ENCODE peak calls at places on chromosome X, in seven cellular contexts. T, Q, Z, U, V, L and R are unnamed samples.

GRCh38 chrX:123859409-123859827 is 435 bp upstream of the XIAP start:
- DNase-seq in L (no peak), Q (no peak), V (peak; percentile 81), Z (no peak), T (no peak), U (no peak), R (peak; percentile 80)

GRCh38 chrX:32524385-32524784 is 687.0 kb downstream of the DMD start:
- DNase-seq in L (no peak), Z (no peak), Q (no peak), T (no peak), U (no peak), V (no peak), R (no peak)

GRCh38 chrX:47597222-47597621 is 15.0 kb downstream of the TIMP1 start:
- DNase-seq in Z (no peak), Q (no peak), U (no peak), V (no peak), L (no peak), T (no peak), R (no peak)

GRCh38 chrX:108224727-108225455 is 133.3 kb downstream of the ATG4A start:
- DNase-seq in V (no peak), U (peak; percentile 38), Q (no peak), L (no peak), Z (peak; percentile 12), T (no peak), R (peak; percentile 5)

GRCh38 chrX:115958687-115959359 is 211.7 kb upstream of the AGTR2 start:
- DNase-seq in L (no peak), U (no peak), Q (no peak), T (no peak), Z (no peak), V (no peak), R (no peak)

GRCh38 chrX:18899796-18900380 is 84.0 kb downstream of the PHKA2 start:
- DNase-seq in L (no peak), T (no peak), V (no peak), Z (no peak), U (peak; percentile 58), Q (no peak), R (no peak)

GRCh38 chrX:130216312-130216711 is 44.5 kb downstream of the RAB33A start:
- DNase-seq in L (no peak), Q (no peak), Z (no peak), U (no peak), T (no peak), V (no peak), R (no peak)

GRCh38 chrX:97743014-97743413 is 859.3 kb downstream of the RPA4 start:
- DNase-seq in V (no peak), L (no peak), T (no peak), Q (no peak), Z (no peak), U (peak; percentile 0), R (no peak)

GRCh38 chrX:142804085-142804484 is 221.6 kb upstream of the SPANXN4 start:
- DNase-seq in U (peak; percentile 10), Z (no peak), T (no peak), Q (no peak), V (no peak), L (no peak), R (no peak)

GRCh38 chrX:113759422-113759821 is 824.5 kb upstream of the HTR2C start:
- DNase-seq in Z (no peak), L (no peak), U (no peak), T (no peak), Q (no peak), V (no peak), R (no peak)

GRCh38 chrX:72100051-72100755 is 31.5 kb downstream of the RTL5 start:
- DNase-seq in V (no peak), Q (no peak), U (no peak), T (no peak), Z (no peak), L (no peak), R (no peak)

GRCh38 chrX:13747836-13748235 is 13.3 kb downstream of the OFD1 start:
- DNase-seq in Z (peak; percentile 57), U (peak; percentile 56), Q (no peak), T (peak; percentile 27), V (peak; percentile 62), L (no peak), R (peak; percentile 30)

GRCh38 chrX:45208121-45208856 is 7.6 kb upstream of the DIPK2B start:
- DNase-seq in T (no peak), V (no peak), L (no peak), Z (no peak), U (no peak), Q (no peak), R (no peak)

GRCh38 chrX:103586314-103586646 is 965 bp downstream of the TCEAL4 start:
- DNase-seq in Q (peak; percentile 62), U (no peak), V (peak; percentile 50), L (peak; percentile 40), Z (peak; percentile 5), T (no peak), R (no peak)

GRCh38 chrX:48794993-48795501 is 6.8 kb upstream of the HDAC6 start:
- DNase-seq in T (no peak), U (peak; percentile 38), Z (no peak), Q (peak; percentile 81), V (no peak), L (peak; percentile 72), R (no peak)

GRCh38 chrX:153732406-153732805 is 7.8 kb downstream of the ABCD1 start:
- DNase-seq in L (no peak), U (no peak), T (no peak), Z (no peak), V (no peak), Q (no peak), R (no peak)

GRCh38 chrX:153735274-153735673 is 10.6 kb downstream of the ABCD1 start:
- DNase-seq in Q (no peak), L (no peak), Z (no peak), U (no peak), V (no peak), T (no peak), R (no peak)

GRCh38 chrX:153734871-153735270 is 10.2 kb downstream of the ABCD1 start:
- DNase-seq in Q (no peak), L (no peak), Z (no peak), U (no peak), T (no peak), V (no peak), R (no peak)

GRCh38 chrX:153731845-153732215 is 7.2 kb downstream of the ABCD1 start:
- DNase-seq in Q (no peak), U (no peak), Z (no peak), V (no peak), L (no peak), T (no peak), R (no peak)

GRCh38 chrX:153733651-153734240 is 9.1 kb downstream of the ABCD1 start:
- DNase-seq in L (no peak), Q (no peak), Z (no peak), V (no peak), T (no peak), U (no peak), R (no peak)
- H3K4me1 ChIP-seq in L (no peaks in the 10 kb centered on the region), Q (no peaks in the 10 kb centered on the region), Z (peaks cover 5% of the 10 kb centered on the region), V (no peaks in the 10 kb centered on the region), T (no peaks in the 10 kb centered on the region), U (no peaks in the 10 kb centered on the region), R (no peaks in the 10 kb centered on the region)

DNA sequence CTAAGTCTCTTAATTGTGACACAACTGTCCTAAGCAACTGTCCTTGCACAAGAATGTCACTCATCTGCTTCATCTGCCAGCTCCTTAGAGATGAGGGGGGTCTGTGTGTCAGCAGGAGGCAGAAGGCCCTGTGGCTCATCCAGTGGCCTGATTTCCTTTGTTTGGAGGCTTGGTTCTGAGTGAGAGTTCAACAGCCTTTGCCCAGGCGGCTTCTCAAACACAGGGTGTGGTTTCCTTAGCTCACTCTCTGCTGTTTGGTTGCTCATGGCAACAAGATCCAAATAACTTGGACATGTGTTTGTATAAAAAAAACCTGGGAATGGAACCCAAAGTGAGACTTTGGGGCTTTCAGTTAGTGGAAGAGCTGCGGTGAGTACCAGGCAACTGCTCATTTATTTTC is 46.6 kb downstream of the MAP7D3 start:
- DNase-seq in Q (no peak), U (peak; percentile 61), V (no peak), Z (no peak), T (no peak), L (peak; percentile 57), R (no peak)
- H3K4me1 ChIP-seq in Q (peaks cover 27% of the 10 kb centered on the region), U (peaks cover 40% of the 10 kb centered on the region), V (peaks cover 3% of the 10 kb centered on the region), Z (no peaks in the 10 kb centered on the region), T (peaks cover 11% of the 10 kb centered on the region), L (peaks cover 48% of the 10 kb centered on the region), R (peaks cover 71% of the 10 kb centered on the region)

GRCh38 chrX:132482632-132483031 is 6.2 kb downstream of the MBNL3 start:
- DNase-seq in U (no peak), T (no peak), L (no peak), Q (no peak), Z (no peak), V (no peak), R (no peak)
- H3K4me1 ChIP-seq in U (no peaks in the 10 kb centered on the region), T (peaks cover 53% of the 10 kb centered on the region), L (peaks cover 30% of the 10 kb centered on the region), Q (peaks cover 7% of the 10 kb centered on the region), Z (peaks cover 66% of the 10 kb centered on the region), V (no peaks in the 10 kb centered on the region), R (no peaks in the 10 kb centered on the region)

GRCh38 chrX:30533261-30533660 is 44.3 kb downstream of the TASL start:
- DNase-seq in U (no peak), L (no peak), Q (no peak), T (no peak), Z (no peak), V (no peak), R (no peak)
- H3K4me1 ChIP-seq in U (no peaks in the 10 kb centered on the region), L (no peaks in the 10 kb centered on the region), Q (no peaks in the 10 kb centered on the region), T (no peaks in the 10 kb centered on the region), Z (no peaks in the 10 kb centered on the region), V (no peaks in the 10 kb centered on the region), R (no peaks in the 10 kb centered on the region)

GRCh38 chrX:40148439-40149285 is 50.9 kb upstream of the BCOR start:
- DNase-seq in Z (no peak), U (no peak), Q (no peak), T (no peak), L (no peak), V (no peak), R (no peak)
- H3K4me1 ChIP-seq in Z (peaks cover 53% of the 10 kb centered on the region), U (peaks cover 6% of the 10 kb centered on the region), Q (no peaks in the 10 kb centered on the region), T (no peaks in the 10 kb centered on the region), L (peaks cover 25% of the 10 kb centered on the region), V (peaks cover 5% of the 10 kb centered on the region), R (peaks cover 37% of the 10 kb centered on the region)

DNA sequence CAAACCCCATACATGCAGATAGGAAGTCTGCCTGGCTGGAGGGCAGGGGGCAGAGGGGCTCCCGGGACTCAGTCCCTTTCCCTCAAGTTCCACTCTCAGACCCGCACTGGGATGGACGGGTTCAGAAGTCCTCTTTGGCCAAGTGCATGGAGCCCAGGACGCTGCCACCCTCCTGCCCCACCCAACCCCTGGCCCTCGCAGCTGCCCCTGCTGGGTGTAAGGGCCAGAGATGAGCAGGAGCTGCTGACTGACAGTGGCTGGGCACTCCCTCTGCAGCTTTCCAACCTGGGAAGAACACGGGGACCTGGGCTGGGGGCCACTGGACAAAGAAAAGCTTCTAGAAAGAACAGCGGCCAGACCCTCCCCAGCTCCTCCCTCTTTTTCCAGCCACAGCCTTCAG is 3.4 kb downstream of the L1CAM start:
- DNase-seq in L (no peak), Z (no peak), Q (no peak), U (no peak), V (no peak), T (no peak), R (no peak)
- H3K4me1 ChIP-seq in L (peaks cover 4% of the 10 kb centered on the region), Z (peaks cover 5% of the 10 kb centered on the region), Q (no peaks in the 10 kb centered on the region), U (peaks cover 21% of the 10 kb centered on the region), V (peaks cover 4% of the 10 kb centered on the region), T (peaks cover 6% of the 10 kb centered on the region), R (no peaks in the 10 kb centered on the region)